ENCODE peak calls at places on chromosomes 5 and 9, in four cellular contexts. M is GM12865, Q is NCI-H446, S is left lung. Y is an unnamed sample.

GRCh38 chr9:94498801-94499454 is 56.0 kb upstream of the PCAT7 start:
- DNase-seq in S (no peak), M (no peak), Q (no peak), Y (no peak)

GRCh38 chr5:14397717-14398116 is 183.9 kb upstream of the OTULINL start:
- DNase-seq in Q (peak), M (no peak), S (no peak), Y (peak)

GRCh38 chr9:32350682-32351081 is 33.8 kb upstream of the ACO1 start:
- DNase-seq in M (no peak), S (no peak), Q (peak), Y (no peak)

GRCh38 chr9:11618241-11618805 is 1005.5 kb upstream of the PTPRD start:
- DNase-seq in Q (no peak), M (no peak), S (no peak), Y (peak)

GRCh38 chr5:102811962-102812361 is 56.9 kb downstream of the PAM start:
- DNase-seq in M (no peak), S (no peak), Q (no peak), Y (no peak)

GRCh38 chr5:155839251-155840037 is 487.5 kb upstream of the SGCD start:
- DNase-seq in Q (no peak), S (no peak), M (peak), Y (no peak)

GRCh38 chr5:149638546-149639241 is 57.4 kb downstream of the ARHGEF37 start:
- DNase-seq in S (no peak), Q (no peak), M (no peak), Y (no peak)

GRCh38 chr5:178307266-178308045 is 74.9 kb upstream of the PHYKPL start:
- DNase-seq in S (peak), M (no peak), Q (no peak), Y (no peak)

GRCh38 chr5:177089146-177089545 is 2.4 kb downstream of the FGFR4 start:
- DNase-seq in Q (no peak), M (no peak), S (no peak), Y (no peak)

GRCh38 chr9:98806394-98807069 is 938 bp upstream of the GALNT12 start:
- DNase-seq in S (no peak), M (no peak), Q (no peak), Y (no peak)

GRCh38 chr5:101950050-101950449 is 346.0 kb downstream of the SLCO4C1 start:
- DNase-seq in M (no peak), Q (no peak), S (no peak), Y (no peak)

GRCh38 chr9:134917431-134918373 is at the start of gene FCN1:
- DNase-seq in M (no peak), S (no peak), Q (no peak), Y (no peak)

Y was measured in body of pancreas.